ENCODE peak calls at places on chromosomes 5 and 9, in nine cellular contexts. T, D, C, O, S, I, L, V and W are unnamed samples.
A peak's percentile ranks its signal among the peaks of the same experiment; 100 is the strongest.

GRCh38 chr9:73743826-73744225 is 592.2 kb downstream of the ANXA1 start:
- DNase-seq in L (no peak), T (no peak), I (no peak), S (no peak), O (no peak), V (no peak), C (no peak), D (no peak), W (no peak)

GRCh38 chr9:81268048-81268447 is 421.3 kb downstream of the TLE1 start:
- DNase-seq in S (peak; percentile 89), C (no peak), O (no peak), I (no peak), L (no peak), D (no peak), T (no peak), V (no peak), W (no peak)

GRCh38 chr5:15966651-15967050 is 212.9 kb downstream of the MARCHF11 start:
- DNase-seq in C (no peak), V (no peak), L (no peak), D (no peak), S (peak; percentile 23), I (no peak), O (no peak), T (no peak), W (no peak)

GRCh38 chr5:143828710-143829109 is 16.7 kb downstream of the HMHB1 start:
- DNase-seq in I (no peak), O (no peak), V (no peak), L (no peak), S (no peak), D (no peak), T (no peak), C (no peak), W (no peak)

GRCh38 chr5:72604111-72604792 is 97.0 kb upstream of the ZNF366 start:
- DNase-seq in C (no peak), D (no peak), I (no peak), O (no peak), T (no peak), L (no peak), V (no peak), S (no peak), W (no peak)

GRCh38 chr5:156841737-156842136 is 8.4 kb upstream of the PPP1R2B start:
- DNase-seq in O (no peak), C (no peak), T (no peak), D (no peak), I (no peak), V (no peak), S (no peak), L (no peak), W (no peak)

GRCh38 chr5:5103249-5103648 is 36.9 kb upstream of the ADAMTS16 start:
- DNase-seq in L (no peak), T (no peak), D (no peak), C (no peak), O (no peak), V (no peak), S (no peak), I (no peak), W (no peak)

GRCh38 chr9:116792271-116792670 is 105.2 kb downstream of the TRIM32 start:
- DNase-seq in O (no peak), S (no peak), D (no peak), V (no peak), T (no peak), L (no peak), C (no peak), I (no peak), W (no peak)

GRCh38 chr5:1075931-1076330 is 35.9 kb downstream of the SLC12A7 start:
- DNase-seq in I (no peak), V (no peak), L (no peak), D (no peak), C (no peak), O (no peak), S (no peak), T (no peak), W (no peak)

GRCh38 chr9:98255064-98255577 is 328 bp downstream of the TBC1D2 start:
- DNase-seq in D (no peak), L (no peak), O (no peak), I (no peak), S (peak; percentile 61), C (no peak), V (no peak), T (peak; percentile 70), W (no peak)

GRCh38 chr9:72364679-72365524 is at the start of gene ZFAND5:
- DNase-seq in S (peak; percentile 98), I (peak; percentile 99), O (peak; percentile 87), L (peak; percentile 93), D (peak; percentile 97), V (peak; percentile 100), C (peak; percentile 93), T (peak; percentile 99), W (peak; percentile 98)

GRCh38 chr5:62284946-62285891 is 20.8 kb upstream of the KIF2A start:
- DNase-seq in O (no peak), S (no peak), T (no peak), C (no peak), V (no peak), L (no peak), I (no peak), D (no peak), W (no peak)

GRCh38 chr9:83231039-83231438 is 168.1 kb upstream of the RASEF start:
- DNase-seq in D (no peak), V (no peak), I (no peak), C (no peak), O (no peak), S (no peak), T (no peak), L (no peak), W (no peak)

GRCh38 chr9:129359871-129360536 is 181.9 kb upstream of the IER5L start:
- DNase-seq in I (no peak), T (no peak), V (no peak), L (no peak), D (no peak), O (no peak), C (no peak), S (no peak), W (no peak)

GRCh38 chr5:40410231-40410861 is 269.4 kb upstream of the PTGER4 start:
- DNase-seq in O (no peak), C (peak; percentile 44), S (peak; percentile 49), V (peak; percentile 21), D (no peak), L (no peak), I (no peak), T (no peak), W (no peak)

GRCh38 chr5:53936481-53937352 is 373.7 kb downstream of the ARL15 start:
- DNase-seq in I (no peak), O (no peak), C (no peak), V (peak; percentile 30), T (no peak), D (no peak), S (no peak), L (no peak), W (no peak)

GRCh38 chr9:77954018-77954417 is 77.6 kb downstream of the GNAQ start:
- DNase-seq in O (no peak), L (no peak), S (peak; percentile 60), I (no peak), V (no peak), C (no peak), D (no peak), T (no peak), W (no peak)

GRCh38 chr5:1293997-1294838 is 650 bp downstream of the TERT start:
- DNase-seq in L (no peak), C (no peak), S (no peak), I (peak; percentile 60), T (no peak), O (no peak), D (no peak), V (no peak), W (peak; percentile 28)

GRCh38 chr5:180670157-180670556 is 20.8 kb upstream of the FLT4 start:
- DNase-seq in T (no peak), L (no peak), S (no peak), C (no peak), I (no peak), D (no peak), O (no peak), V (no peak), W (no peak)

GRCh38 chr5:134609232-134609851 is 23.3 kb downstream of the SAR1B start:
- DNase-seq in L (no peak), I (no peak), T (no peak), C (no peak), O (no peak), V (no peak), D (no peak), S (no peak), W (no peak)
- H3K27ac ChIP-seq in L (no peak overlapping the region), I (no peak overlapping the region), T (no peak overlapping the region), C (no peak overlapping the region), O (peak overlapping the region; percentile 63), V (no peak overlapping the region), D (no peak overlapping the region), S (no peak overlapping the region), W (peak overlapping the region; percentile 29)

DNA sequence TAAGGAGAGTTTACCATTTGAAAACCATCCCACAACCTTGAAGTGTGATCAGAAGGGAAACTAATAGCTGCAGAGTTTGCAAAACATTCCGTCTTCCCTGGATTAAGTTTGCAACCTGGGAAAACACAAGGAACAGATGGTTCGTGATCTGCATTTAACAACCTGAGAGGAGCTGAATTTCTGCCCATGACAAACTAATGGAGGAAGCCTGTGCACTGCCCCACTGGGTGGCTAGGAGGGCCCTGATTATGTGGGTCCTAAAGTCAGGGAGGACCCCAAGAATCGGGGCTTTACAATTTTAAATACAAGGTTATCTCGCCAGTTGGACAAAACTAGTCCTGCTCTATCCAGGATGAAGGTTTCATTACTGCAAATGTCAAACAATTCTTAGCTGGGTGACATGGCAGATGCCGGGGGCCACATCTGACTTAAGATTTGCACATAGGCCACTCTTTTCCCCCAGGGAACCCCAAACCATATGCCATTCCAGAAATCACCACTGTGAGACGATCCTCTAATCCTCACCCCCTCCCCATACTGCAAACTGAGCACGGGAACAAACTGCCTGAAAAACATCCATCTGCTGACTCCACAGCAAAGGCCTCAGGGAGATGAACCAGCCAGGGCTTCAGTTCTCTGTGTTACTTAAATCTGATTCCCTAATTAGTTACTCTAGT is 35.4 kb downstream of the MTX3 start:
- DNase-seq in D (no peak), O (no peak), V (no peak), S (no peak), C (no peak), I (no peak), T (no peak), L (no peak), W (no peak)
- H3K27ac ChIP-seq in D (no peak overlapping the region), O (no peak overlapping the region), V (no peak overlapping the region), S (no peak overlapping the region), C (no peak overlapping the region), I (no peak overlapping the region), T (no peak overlapping the region), L (no peak overlapping the region), W (no peak overlapping the region)

DNA sequence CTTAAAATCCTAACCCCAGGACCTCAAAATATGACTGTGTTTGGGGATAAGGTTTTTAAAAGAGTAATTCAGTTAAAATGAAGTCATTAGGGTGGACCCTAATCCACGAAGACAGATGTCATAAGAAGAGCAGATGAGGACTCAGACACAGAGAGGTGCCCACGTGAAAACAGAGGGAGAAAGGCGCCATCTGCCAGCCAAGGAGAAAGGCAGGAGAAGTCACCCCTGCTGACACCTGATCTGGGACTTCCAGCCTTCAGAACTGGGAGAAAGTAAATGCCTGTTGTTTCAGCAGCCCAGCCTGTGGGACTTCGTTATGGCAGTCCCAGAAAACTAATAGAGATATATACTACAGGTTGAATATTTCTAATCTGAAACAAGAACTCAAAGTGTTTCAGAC is 67.4 kb downstream of the ROR2 start:
- DNase-seq in O (no peak), S (no peak), T (no peak), V (no peak), L (no peak), I (no peak), D (no peak), C (no peak), W (no peak)
- H3K27ac ChIP-seq in O (no peak overlapping the region), S (no peak overlapping the region), T (no peak overlapping the region), V (no peak overlapping the region), L (no peak overlapping the region), I (no peak overlapping the region), D (no peak overlapping the region), C (no peak overlapping the region), W (no peak overlapping the region)

GRCh38 chr5:149584106-149584505 is 2.8 kb downstream of the ARHGEF37 start:
- DNase-seq in L (no peak), C (no peak), O (no peak), T (no peak), S (no peak), V (no peak), D (no peak), I (no peak), W (no peak)
- H3K27ac ChIP-seq in L (peak overlapping the region; percentile 89), C (no peak overlapping the region), O (peak overlapping the region; percentile 94), T (peak overlapping the region; percentile 47), S (no peak overlapping the region), V (peak overlapping the region; percentile 72), D (peak overlapping the region; percentile 84), I (peak overlapping the region; percentile 56), W (peak overlapping the region; percentile 96)